ENCODE peak calls at places on chromosome 20, in ten cellular contexts. W, U, Z, C, D, I, B, S, F and Y are unnamed samples. For H3K4me1, the result is how much of the 10 kb centered on the place peaks cover.

GRCh38 chr20:30506100-30506499 is 751.4 kb upstream of the DEFB115 start:
- DNase-seq in B (no peak), D (no peak), I (no peak), F (no peak), U (no peak), W (no peak), S (no peak), Z (no peak), C (no peak), Y (no peak)

GRCh38 chr20:24206995-24207394 is 218.4 kb upstream of the GGTLC1 start:
- DNase-seq in W (no peak), D (no peak), I (no peak), Z (no peak), B (no peak), U (no peak), S (no peak), C (no peak), F (no peak), Y (no peak)

GRCh38 chr20:19699132-19699971 is 58.7 kb upstream of the RIN2 start:
- DNase-seq in Z (no peak), B (no peak), S (no peak), F (no peak), W (no peak), I (no peak), D (peak), C (no peak), U (peak), Y (no peak)

GRCh38 chr20:31568041-31568731 is 36.9 kb upstream of the ID1 start:
- DNase-seq in B (no peak), S (no peak), U (no peak), F (no peak), I (no peak), C (no peak), Z (no peak), W (no peak), D (no peak), Y (no peak)

GRCh38 chr20:22232473-22232872 is 351.9 kb downstream of the FOXA2 start:
- DNase-seq in U (no peak), F (no peak), S (no peak), B (no peak), D (no peak), C (no peak), I (no peak), Z (no peak), W (peak), Y (no peak)

GRCh38 chr20:22430746-22431168 is 153.6 kb downstream of the FOXA2 start:
- DNase-seq in Z (no peak), I (no peak), U (no peak), B (no peak), C (no peak), S (no peak), W (no peak), D (no peak), F (no peak), Y (no peak)

GRCh38 chr20:21702553-21703467 is 2.7 kb upstream of the PAX1 start:
- DNase-seq in S (peak), B (no peak), W (no peak), Z (peak), U (peak), C (peak), D (peak), F (peak), I (peak), Y (no peak)

GRCh38 chr20:31602779-31603441 is 2.2 kb upstream of the ID1 start:
- DNase-seq in C (no peak), U (peak), I (no peak), S (no peak), W (peak), Z (no peak), B (peak), F (peak), D (peak), Y (no peak)

GRCh38 chr20:31851240-31851955 is 6.0 kb upstream of the FOXS1 start:
- DNase-seq in Z (no peak), U (no peak), F (no peak), S (no peak), W (no peak), C (no peak), D (no peak), I (no peak), B (no peak), Y (no peak)

GRCh38 chr20:10670521-10671220 is 3.1 kb downstream of the JAG1 start:
- DNase-seq in Z (no peak), B (no peak), I (no peak), F (no peak), D (no peak), W (peak), U (peak), C (no peak), S (no peak), Y (no peak)

GRCh38 chr20:51595744-51596143 is 53.2 kb upstream of the NFATC2 start:
- DNase-seq in F (no peak), U (no peak), I (no peak), B (no peak), W (no peak), Z (no peak), S (no peak), C (no peak), D (no peak), Y (no peak)

GRCh38 chr20:51594999-51595532 is 52.5 kb upstream of the NFATC2 start:
- DNase-seq in U (peak), F (peak), W (peak), Z (peak), S (peak), I (peak), D (peak), C (peak), B (peak), Y (peak)

GRCh38 chr20:51593584-51593983 is 51.1 kb upstream of the NFATC2 start:
- DNase-seq in B (no peak), D (no peak), C (no peak), W (no peak), S (no peak), I (no peak), F (no peak), U (no peak), Z (no peak), Y (no peak)

GRCh38 chr20:51592564-51592963 is 50.0 kb upstream of the NFATC2 start:
- DNase-seq in D (no peak), I (no peak), S (no peak), B (no peak), W (no peak), U (no peak), F (no peak), Z (no peak), C (no peak), Y (no peak)

DNA sequence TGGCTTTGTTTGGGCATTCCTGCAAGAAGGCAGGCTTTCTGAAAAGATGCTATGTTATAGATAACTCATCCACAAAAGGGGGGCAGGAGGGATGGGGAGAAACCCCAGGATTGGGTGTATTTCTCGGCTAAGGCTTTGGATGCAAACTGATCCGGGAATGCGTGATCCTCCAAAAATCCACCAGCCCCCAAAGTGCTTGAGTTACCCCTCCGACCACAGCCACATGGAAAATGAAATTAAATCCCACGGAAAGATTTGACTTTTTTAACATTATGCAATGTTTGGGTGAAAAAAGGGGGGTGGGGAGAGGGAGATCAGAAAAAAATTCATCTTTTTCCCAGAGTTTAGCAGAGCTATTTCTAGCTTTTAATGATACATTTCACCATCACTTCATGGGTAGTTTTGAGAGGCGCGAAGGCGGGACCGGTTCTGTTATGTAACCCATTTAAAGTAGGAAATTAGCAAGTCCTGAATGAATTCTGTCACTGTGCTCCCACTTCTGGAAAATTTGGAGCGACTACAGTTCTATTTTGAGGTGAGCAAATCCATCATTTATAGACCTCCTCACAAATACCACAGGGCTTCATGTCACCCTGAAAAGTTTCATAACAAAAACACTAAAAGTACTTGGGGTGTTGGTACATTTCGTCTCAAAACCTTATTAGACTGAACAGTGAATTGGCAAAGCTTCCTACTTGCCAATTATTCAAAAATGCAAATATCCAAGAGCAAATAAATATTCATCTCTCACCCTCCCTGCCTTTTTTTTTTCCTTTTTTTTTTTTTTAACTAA is 51.9 kb upstream of the NFATC2 start:
- DNase-seq in D (no peak), W (no peak), B (no peak), Z (no peak), I (no peak), F (no peak), S (peak), C (no peak), U (no peak), Y (no peak)
- TF ChIP-seq CTCF in D (no peak), W (no peak), B (no peak), Z (no peak), I (no peak), F (no peak), S (no peak), C (no peak), U (no peak), Y (no peak)

GRCh38 chr20:35504751-35505150 is 24.7 kb downstream of the C20orf173 start:
- DNase-seq in Z (no peak), W (no peak), S (no peak), F (no peak), U (no peak), C (no peak), I (no peak), B (no peak), D (no peak), Y (no peak)

GRCh38 chr20:35506179-35506578 is 23.3 kb downstream of the C20orf173 start:
- DNase-seq in C (no peak), I (no peak), Z (no peak), W (peak), B (no peak), F (no peak), S (no peak), U (no peak), D (no peak), Y (no peak)

GRCh38 chr20:35503841-35504460 is 25.5 kb downstream of the C20orf173 start:
- DNase-seq in I (no peak), S (no peak), D (peak), B (no peak), F (no peak), U (peak), Z (peak), W (no peak), C (no peak), Y (no peak)

GRCh38 chr20:35502352-35502751 is 27.1 kb downstream of the C20orf173 start:
- DNase-seq in C (no peak), W (peak), I (no peak), S (no peak), U (no peak), F (no peak), Z (no peak), D (no peak), B (no peak), Y (no peak)

GRCh38 chr20:35503281-35503680 is 26.2 kb downstream of the C20orf173 start:
- DNase-seq in D (no peak), Z (no peak), I (no peak), U (no peak), F (no peak), B (no peak), W (no peak), C (no peak), S (no peak), Y (no peak)
- H3K27ac ChIP-seq in D (no peak), Z (no peak), I (no peak), U (no peak), F (no peak), B (no peak), W (no peak), C (no peak), S (no peak), Y (no peak)

GRCh38 chr20:25254571-25254970 is 6.7 kb downstream of the PYGB start:
- DNase-seq in Z (no peak), C (no peak), I (no peak), F (no peak), S (no peak), D (no peak), B (no peak), W (no peak), U (no peak), Y (no peak)

GRCh38 chr20:25256226-25256859 is 8.5 kb downstream of the PYGB start:
- DNase-seq in S (no peak), U (no peak), W (no peak), D (no peak), Z (no peak), I (peak), B (no peak), C (no peak), F (no peak), Y (no peak)

GRCh38 chr20:25253606-25254275 is 5.9 kb downstream of the PYGB start:
- DNase-seq in W (no peak), Z (no peak), C (no peak), I (no peak), S (no peak), U (peak), F (no peak), D (no peak), B (no peak), Y (no peak)

GRCh38 chr20:25257130-25257529 is 9.2 kb downstream of the PYGB start:
- DNase-seq in F (no peak), S (no peak), I (no peak), W (no peak), D (no peak), B (no peak), C (no peak), U (no peak), Z (no peak), Y (no peak)

DNA sequence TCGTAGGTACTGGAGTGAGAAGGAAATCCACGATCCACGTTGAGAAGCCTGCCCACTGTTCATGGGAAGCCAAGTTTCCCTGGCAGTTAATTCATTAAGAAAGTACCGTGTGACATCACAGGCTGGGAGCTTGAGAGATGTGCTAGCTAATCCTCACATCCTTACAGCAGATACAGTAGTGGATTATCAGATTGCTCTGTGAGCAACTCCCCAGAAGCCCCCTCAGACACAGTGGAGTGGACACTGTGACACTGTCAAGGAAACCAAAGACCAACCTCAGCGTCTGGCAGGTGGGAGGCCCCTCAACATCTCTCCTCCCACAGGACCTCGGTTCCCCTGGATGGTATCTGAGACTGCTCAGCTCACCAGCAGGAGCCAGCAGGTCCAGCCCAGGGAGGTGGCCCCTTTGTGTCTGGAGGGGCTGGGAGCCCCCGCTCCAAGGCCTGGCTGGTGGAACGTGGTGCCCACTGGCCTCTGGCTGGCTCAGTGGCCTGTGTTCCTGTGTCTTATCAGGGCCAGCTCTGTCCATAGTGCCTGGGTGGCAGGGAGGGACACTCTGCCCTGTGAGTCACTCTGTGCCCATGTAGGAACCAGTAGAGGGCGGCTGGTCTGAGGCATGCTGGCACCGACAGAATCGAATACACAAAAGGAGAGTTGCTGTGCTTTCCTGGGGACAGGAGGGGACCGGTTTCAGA is 7.2 kb downstream of the PYGB start:
- DNase-seq in C (no peak), I (peak), Z (peak), B (no peak), D (no peak), U (no peak), S (no peak), F (no peak), W (no peak), Y (no peak)
- H3K4me1 ChIP-seq in C (under half), I (under half), Z (half or more), B (under half), D (under half), U (under half), S (half or more), F (half or more), W (under half), Y (under half)

DNA sequence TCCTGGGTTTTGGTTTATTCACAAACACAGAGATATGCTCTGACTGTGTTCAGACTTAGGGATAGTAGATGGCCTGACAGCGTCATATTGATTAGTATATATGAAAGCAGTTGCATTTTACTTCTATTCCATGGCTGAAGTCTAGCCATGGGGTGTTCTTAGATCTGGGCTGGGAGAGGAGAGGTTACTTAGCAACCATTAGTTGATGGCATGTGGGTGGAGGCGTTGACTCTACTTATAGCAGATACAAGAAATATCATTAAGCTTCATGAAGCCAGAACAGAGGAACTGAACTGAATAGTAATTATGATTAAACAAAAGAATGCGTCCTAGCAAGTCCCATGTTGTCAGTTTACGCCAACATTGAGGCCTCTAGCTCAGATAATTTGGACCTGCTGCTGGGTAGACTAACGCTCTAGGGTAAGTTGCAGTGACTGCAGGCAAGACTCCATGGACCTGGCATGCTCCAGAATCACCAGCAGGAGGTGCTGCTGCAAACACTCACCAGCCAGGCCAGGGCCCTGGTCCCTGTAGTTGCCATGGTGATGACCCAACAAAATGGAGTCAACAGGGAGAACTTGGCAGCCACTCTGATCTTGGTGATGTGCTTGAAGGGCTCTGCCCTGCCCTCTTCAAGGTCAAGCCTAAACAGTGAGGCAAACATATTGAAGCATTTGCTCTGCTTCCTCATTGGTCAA is 477.4 kb downstream of the PREX1 start:
- DNase-seq in D (peak), C (no peak), F (no peak), B (no peak), Z (no peak), W (no peak), I (no peak), S (no peak), U (no peak), Y (no peak)
- TF ChIP-seq CTCF in D (peak), C (no peak), F (peak), B (no peak), Z (peak), W (peak), I (peak), S (no peak), U (no peak), Y (no peak)

DNA sequence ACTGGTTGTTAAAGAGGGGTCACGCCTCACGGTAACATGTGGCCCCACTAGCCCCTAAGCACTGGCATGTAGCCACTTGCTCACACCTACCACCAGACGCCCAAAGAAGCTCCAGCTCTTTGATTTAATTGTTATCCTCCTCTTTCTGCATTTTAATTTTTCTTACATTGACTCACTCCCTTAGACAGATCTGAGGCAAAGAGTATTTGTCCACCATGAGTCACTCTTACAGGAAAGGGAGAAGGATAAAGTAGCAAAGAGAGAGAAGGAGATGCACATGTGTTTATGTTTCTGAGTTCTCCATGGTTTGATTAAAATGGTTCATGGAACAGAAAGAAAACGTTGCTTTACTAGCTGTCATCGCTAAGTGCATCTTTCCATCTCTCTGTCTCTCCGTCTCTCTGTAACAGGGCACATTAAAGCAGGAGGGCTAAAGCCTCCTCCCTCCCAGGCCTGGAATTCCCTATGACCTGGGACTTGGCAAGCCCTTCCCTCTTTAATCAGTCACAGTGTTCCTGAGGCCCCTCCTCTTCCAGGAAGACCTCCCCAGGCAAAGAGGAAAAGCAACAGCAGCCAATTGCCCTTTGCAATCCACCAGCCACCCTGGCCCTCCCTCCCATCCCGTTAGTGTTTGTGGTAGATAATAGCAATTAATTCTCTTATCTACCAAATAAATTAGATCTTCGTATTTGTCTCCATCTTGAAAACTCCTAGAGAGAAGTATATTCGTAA is 112.8 kb upstream of the TSHZ2 start:
- DNase-seq in S (no peak), I (no peak), B (no peak), C (peak), W (no peak), Z (peak), U (peak), D (no peak), F (no peak), Y (no peak)
- H3K27ac ChIP-seq in S (no peak), I (no peak), B (no peak), C (peak), W (no peak), Z (peak), U (peak), D (no peak), F (no peak), Y (peak)

GRCh38 chr20:56412949-56413348 is 889 bp downstream of the CASS4 start:
- DNase-seq in F (no peak), C (no peak), B (no peak), S (no peak), U (no peak), I (no peak), Z (no peak), D (no peak), W (no peak), Y (no peak)

GRCh38 chr20:56409946-56410345 is 2.1 kb upstream of the CASS4 start:
- DNase-seq in D (no peak), C (no peak), B (no peak), U (peak), W (no peak), Z (no peak), F (no peak), I (no peak), S (no peak), Y (no peak)

GRCh38 chr20:56409521-56409920 is 2.5 kb upstream of the CASS4 start:
- DNase-seq in U (peak), S (no peak), C (no peak), B (no peak), F (no peak), I (no peak), D (peak), W (no peak), Z (no peak), Y (no peak)

GRCh38 chr20:56412473-56412790 is 372 bp downstream of the CASS4 start:
- DNase-seq in Z (no peak), D (no peak), W (no peak), F (no peak), U (no peak), S (no peak), I (no peak), C (no peak), B (no peak), Y (no peak)

GRCh38 chr20:56411759-56412472 is at the start of gene CASS4:
- DNase-seq in W (no peak), B (peak), F (no peak), U (peak), S (peak), C (no peak), Z (no peak), D (no peak), I (no peak), Y (no peak)
- H3K4me1 ChIP-seq in W (under half), B (half or more), F (under half), U (under half), S (under half), C (under half), Z (under half), D (under half), I (under half), Y (under half)

GRCh38 chr20:44091026-44091425 is 96.0 kb downstream of the JPH2 start:
- DNase-seq in F (no peak), B (no peak), C (no peak), Z (no peak), S (no peak), U (peak), W (no peak), I (no peak), D (no peak), Y (no peak)
- TF ChIP-seq CTCF in F (no peak), B (no peak), C (no peak), Z (no peak), S (no peak), U (no peak), W (no peak), I (no peak), D (no peak), Y (no peak)